ENCODE peak calls at places on chromosome 3, in eight cellular contexts. One of them, this sample, is unnamed. For H3K27me3, the result is how much of the 10 kb centered on the place peaks cover.

GRCh38 chr3:22795917-22796316 is 407.2 kb upstream of the UBE2E2 start:
- DNase-seq in thoracic aorta: no peak
- DNase-seq in CD8-positive, alpha-beta T cell: no peak
- DNase-seq in heart left ventricle: no peak
- DNase-seq in AG04450: no peak
- DNase-seq in CD4-positive, alpha-beta T cell: no peak
- DNase-seq in prostate gland: no peak
- DNase-seq in upper lobe of right lung: no peak
- DNase-seq in this sample: no peak

GRCh38 chr3:185537369-185537970 is 14.9 kb downstream of the LIPH start:
- DNase-seq in CD4-positive, alpha-beta T cell: no peak
- DNase-seq in prostate gland: peak
- DNase-seq in thoracic aorta: peak
- DNase-seq in upper lobe of right lung: no peak
- DNase-seq in CD8-positive, alpha-beta T cell: no peak
- DNase-seq in heart left ventricle: peak
- DNase-seq in AG04450: no peak
- DNase-seq in this sample: peak

GRCh38 chr3:170869240-170869592 is 779 bp downstream of the RPL22L1 start:
- DNase-seq in upper lobe of right lung: no peak
- DNase-seq in prostate gland: no peak
- DNase-seq in CD4-positive, alpha-beta T cell: no peak
- DNase-seq in CD8-positive, alpha-beta T cell: no peak
- DNase-seq in heart left ventricle: no peak
- DNase-seq in thoracic aorta: no peak
- DNase-seq in AG04450: no peak
- DNase-seq in this sample: no peak

GRCh38 chr3:154378311-154378710 is 51.7 kb downstream of the GPR149 start:
- DNase-seq in heart left ventricle: no peak
- DNase-seq in upper lobe of right lung: no peak
- DNase-seq in CD4-positive, alpha-beta T cell: no peak
- DNase-seq in CD8-positive, alpha-beta T cell: no peak
- DNase-seq in AG04450: no peak
- DNase-seq in thoracic aorta: no peak
- DNase-seq in prostate gland: no peak
- DNase-seq in this sample: no peak

GRCh38 chr3:177606891-177607290 is 409.6 kb upstream of the TBL1XR1 start:
- DNase-seq in AG04450: no peak
- DNase-seq in CD4-positive, alpha-beta T cell: no peak
- DNase-seq in thoracic aorta: no peak
- DNase-seq in upper lobe of right lung: no peak
- DNase-seq in CD8-positive, alpha-beta T cell: no peak
- DNase-seq in heart left ventricle: no peak
- DNase-seq in prostate gland: no peak
- DNase-seq in this sample: peak

GRCh38 chr3:124845406-124845805 is 41.8 kb downstream of the ITGB5 start:
- DNase-seq in prostate gland: no peak
- DNase-seq in AG04450: no peak
- DNase-seq in heart left ventricle: peak
- DNase-seq in CD4-positive, alpha-beta T cell: no peak
- DNase-seq in thoracic aorta: no peak
- DNase-seq in CD8-positive, alpha-beta T cell: no peak
- DNase-seq in upper lobe of right lung: no peak
- DNase-seq in this sample: peak

GRCh38 chr3:40971191-40972168 is 227.8 kb upstream of the CTNNB1 start:
- DNase-seq in AG04450: peak
- DNase-seq in thoracic aorta: peak
- DNase-seq in prostate gland: peak
- DNase-seq in heart left ventricle: peak
- DNase-seq in CD8-positive, alpha-beta T cell: no peak
- DNase-seq in CD4-positive, alpha-beta T cell: no peak
- DNase-seq in upper lobe of right lung: peak
- DNase-seq in this sample: peak

GRCh38 chr3:14124223-14124614 is 451 bp downstream of the CHCHD4 start:
- DNase-seq in upper lobe of right lung: peak
- DNase-seq in CD8-positive, alpha-beta T cell: peak
- DNase-seq in thoracic aorta: no peak
- DNase-seq in prostate gland: no peak
- DNase-seq in AG04450: no peak
- DNase-seq in CD4-positive, alpha-beta T cell: peak
- DNase-seq in heart left ventricle: peak
- DNase-seq in this sample: no peak

GRCh38 chr3:189003410-189003809 is 168.4 kb upstream of the TPRG1 start:
- DNase-seq in heart left ventricle: no peak
- DNase-seq in CD4-positive, alpha-beta T cell: no peak
- DNase-seq in CD8-positive, alpha-beta T cell: no peak
- DNase-seq in upper lobe of right lung: no peak
- DNase-seq in thoracic aorta: no peak
- DNase-seq in prostate gland: no peak
- DNase-seq in AG04450: no peak
- DNase-seq in this sample: no peak

GRCh38 chr3:40223856-40224255 is 85.7 kb upstream of the EIF1B start:
- DNase-seq in upper lobe of right lung: no peak
- DNase-seq in heart left ventricle: no peak
- DNase-seq in prostate gland: no peak
- DNase-seq in CD4-positive, alpha-beta T cell: no peak
- DNase-seq in AG04450: no peak
- DNase-seq in thoracic aorta: no peak
- DNase-seq in CD8-positive, alpha-beta T cell: no peak
- DNase-seq in this sample: no peak

GRCh38 chr3:9669720-9670432 is 20.6 kb downstream of the MTMR14 start:
- DNase-seq in thoracic aorta: no peak
- DNase-seq in upper lobe of right lung: no peak
- DNase-seq in CD4-positive, alpha-beta T cell: no peak
- DNase-seq in AG04450: no peak
- DNase-seq in prostate gland: no peak
- DNase-seq in heart left ventricle: peak
- DNase-seq in CD8-positive, alpha-beta T cell: no peak
- DNase-seq in this sample: no peak

GRCh38 chr3:138861755-138862333 is 27.1 kb upstream of the PIK3CB start:
- DNase-seq in prostate gland: no peak
- DNase-seq in CD4-positive, alpha-beta T cell: no peak
- DNase-seq in thoracic aorta: no peak
- DNase-seq in AG04450: no peak
- DNase-seq in heart left ventricle: no peak
- DNase-seq in upper lobe of right lung: no peak
- DNase-seq in CD8-positive, alpha-beta T cell: no peak
- DNase-seq in this sample: no peak

GRCh38 chr3:56681963-56682457 is 1.1 kb downstream of the TASOR start:
- DNase-seq in upper lobe of right lung: no peak
- DNase-seq in CD8-positive, alpha-beta T cell: no peak
- DNase-seq in prostate gland: no peak
- DNase-seq in CD4-positive, alpha-beta T cell: no peak
- DNase-seq in thoracic aorta: no peak
- DNase-seq in AG04450: no peak
- DNase-seq in heart left ventricle: no peak
- DNase-seq in this sample: no peak

GRCh38 chr3:132230156-132231000 is 86.8 kb upstream of the ACP3 start:
- DNase-seq in upper lobe of right lung: no peak
- DNase-seq in heart left ventricle: no peak
- DNase-seq in prostate gland: no peak
- DNase-seq in AG04450: no peak
- DNase-seq in CD4-positive, alpha-beta T cell: no peak
- DNase-seq in thoracic aorta: no peak
- DNase-seq in CD8-positive, alpha-beta T cell: no peak
- DNase-seq in this sample: no peak

GRCh38 chr3:31250116-31250813 is 282.5 kb upstream of the STT3B start:
- DNase-seq in CD8-positive, alpha-beta T cell: no peak
- DNase-seq in upper lobe of right lung: no peak
- DNase-seq in thoracic aorta: no peak
- DNase-seq in prostate gland: no peak
- DNase-seq in AG04450: no peak
- DNase-seq in heart left ventricle: no peak
- DNase-seq in CD4-positive, alpha-beta T cell: no peak
- DNase-seq in this sample: peak

GRCh38 chr3:37662708-37663107 is 199.0 kb upstream of the CTDSPL start:
- DNase-seq in upper lobe of right lung: no peak
- DNase-seq in prostate gland: no peak
- DNase-seq in thoracic aorta: no peak
- DNase-seq in AG04450: no peak
- DNase-seq in CD4-positive, alpha-beta T cell: no peak
- DNase-seq in CD8-positive, alpha-beta T cell: no peak
- DNase-seq in heart left ventricle: no peak
- DNase-seq in this sample: no peak

GRCh38 chr3:136893848-136894443 is 31.9 kb downstream of the NCK1 start:
- DNase-seq in thoracic aorta: no peak
- DNase-seq in CD4-positive, alpha-beta T cell: no peak
- DNase-seq in prostate gland: no peak
- DNase-seq in CD8-positive, alpha-beta T cell: no peak
- DNase-seq in heart left ventricle: no peak
- DNase-seq in upper lobe of right lung: no peak
- DNase-seq in AG04450: peak
- DNase-seq in this sample: peak

GRCh38 chr3:191070201-191070600 is 128.8 kb upstream of the OSTN start:
- DNase-seq in upper lobe of right lung: no peak
- DNase-seq in heart left ventricle: no peak
- DNase-seq in prostate gland: no peak
- DNase-seq in thoracic aorta: no peak
- DNase-seq in CD8-positive, alpha-beta T cell: no peak
- DNase-seq in CD4-positive, alpha-beta T cell: no peak
- DNase-seq in AG04450: peak
- DNase-seq in this sample: peak

GRCh38 chr3:14152233-14152962 is 26.0 kb downstream of the XPC start:
- DNase-seq in heart left ventricle: peak
- DNase-seq in CD8-positive, alpha-beta T cell: peak
- DNase-seq in AG04450: no peak
- DNase-seq in upper lobe of right lung: no peak
- DNase-seq in prostate gland: no peak
- DNase-seq in thoracic aorta: no peak
- DNase-seq in CD4-positive, alpha-beta T cell: no peak
- DNase-seq in this sample: no peak

GRCh38 chr3:13547591-13548371 is 1.1 kb upstream of the FBLN2 start:
- DNase-seq in prostate gland: no peak
- DNase-seq in thoracic aorta: no peak
- DNase-seq in heart left ventricle: no peak
- DNase-seq in CD8-positive, alpha-beta T cell: no peak
- DNase-seq in CD4-positive, alpha-beta T cell: no peak
- DNase-seq in upper lobe of right lung: no peak
- DNase-seq in AG04450: no peak
- DNase-seq in this sample: peak

GRCh38 chr3:174495928-174496327 is 363.2 kb upstream of the NAALADL2 start:
- DNase-seq in AG04450: no peak
- DNase-seq in CD4-positive, alpha-beta T cell: no peak
- DNase-seq in upper lobe of right lung: no peak
- DNase-seq in prostate gland: no peak
- DNase-seq in heart left ventricle: no peak
- DNase-seq in CD8-positive, alpha-beta T cell: no peak
- DNase-seq in thoracic aorta: no peak
- DNase-seq in this sample: no peak

GRCh38 chr3:128285042-128285924 is 132.0 kb downstream of the EEFSEC start:
- DNase-seq in CD4-positive, alpha-beta T cell: no peak
- DNase-seq in AG04450: no peak
- DNase-seq in prostate gland: no peak
- DNase-seq in thoracic aorta: no peak
- DNase-seq in CD8-positive, alpha-beta T cell: no peak
- DNase-seq in upper lobe of right lung: peak
- DNase-seq in heart left ventricle: no peak
- DNase-seq in this sample: no peak

GRCh38 chr3:15223684-15224575 is 17.9 kb downstream of the CAPN7 start:
- DNase-seq in CD8-positive, alpha-beta T cell: no peak
- DNase-seq in AG04450: no peak
- DNase-seq in prostate gland: no peak
- DNase-seq in thoracic aorta: no peak
- DNase-seq in CD4-positive, alpha-beta T cell: no peak
- DNase-seq in upper lobe of right lung: no peak
- DNase-seq in heart left ventricle: no peak
- DNase-seq in this sample: peak
- H3K27me3 ChIP-seq in CD8-positive, alpha-beta T cell: under half
- H3K27me3 ChIP-seq in AG04450: under half
- H3K27me3 ChIP-seq in prostate gland: under half
- H3K27me3 ChIP-seq in thoracic aorta: under half
- H3K27me3 ChIP-seq in CD4-positive, alpha-beta T cell: under half
- H3K27me3 ChIP-seq in upper lobe of right lung: under half
- H3K27me3 ChIP-seq in heart left ventricle: under half
- H3K27me3 ChIP-seq in this sample: under half

GRCh38 chr3:36597422-36597821 is 166.9 kb downstream of the DCLK3 start:
- DNase-seq in AG04450: no peak
- DNase-seq in upper lobe of right lung: no peak
- DNase-seq in CD8-positive, alpha-beta T cell: no peak
- DNase-seq in CD4-positive, alpha-beta T cell: no peak
- DNase-seq in prostate gland: no peak
- DNase-seq in heart left ventricle: no peak
- DNase-seq in thoracic aorta: no peak
- DNase-seq in this sample: peak

GRCh38 chr3:36595531-36595930 is 168.8 kb downstream of the DCLK3 start:
- DNase-seq in heart left ventricle: no peak
- DNase-seq in upper lobe of right lung: no peak
- DNase-seq in AG04450: no peak
- DNase-seq in prostate gland: no peak
- DNase-seq in CD8-positive, alpha-beta T cell: no peak
- DNase-seq in thoracic aorta: no peak
- DNase-seq in CD4-positive, alpha-beta T cell: no peak
- DNase-seq in this sample: no peak

GRCh38 chr3:36596411-36596810 is 167.9 kb downstream of the DCLK3 start:
- DNase-seq in AG04450: no peak
- DNase-seq in CD8-positive, alpha-beta T cell: no peak
- DNase-seq in heart left ventricle: no peak
- DNase-seq in upper lobe of right lung: no peak
- DNase-seq in prostate gland: no peak
- DNase-seq in thoracic aorta: no peak
- DNase-seq in CD4-positive, alpha-beta T cell: no peak
- DNase-seq in this sample: no peak

GRCh38 chr3:36591959-36592358 is 172.4 kb downstream of the DCLK3 start:
- DNase-seq in heart left ventricle: no peak
- DNase-seq in prostate gland: no peak
- DNase-seq in upper lobe of right lung: no peak
- DNase-seq in CD8-positive, alpha-beta T cell: no peak
- DNase-seq in thoracic aorta: no peak
- DNase-seq in AG04450: no peak
- DNase-seq in CD4-positive, alpha-beta T cell: no peak
- DNase-seq in this sample: peak
- TF ChIP-seq CTCF in heart left ventricle: no peak
- TF ChIP-seq CTCF in prostate gland: no peak
- TF ChIP-seq CTCF in upper lobe of right lung: no peak
- TF ChIP-seq CTCF in CD8-positive, alpha-beta T cell: no peak
- TF ChIP-seq CTCF in thoracic aorta: no peak
- TF ChIP-seq CTCF in AG04450: peak
- TF ChIP-seq CTCF in CD4-positive, alpha-beta T cell: no peak
- TF ChIP-seq CTCF in this sample: peak

GRCh38 chr3:151630035-151630434 is 103.7 kb upstream of the AADACL2 start:
- DNase-seq in heart left ventricle: no peak
- DNase-seq in CD8-positive, alpha-beta T cell: no peak
- DNase-seq in CD4-positive, alpha-beta T cell: no peak
- DNase-seq in thoracic aorta: no peak
- DNase-seq in AG04450: no peak
- DNase-seq in upper lobe of right lung: no peak
- DNase-seq in prostate gland: no peak
- DNase-seq in this sample: no peak
- H3K27ac ChIP-seq in heart left ventricle: no peak
- H3K27ac ChIP-seq in CD8-positive, alpha-beta T cell: no peak
- H3K27ac ChIP-seq in CD4-positive, alpha-beta T cell: no peak
- H3K27ac ChIP-seq in thoracic aorta: no peak
- H3K27ac ChIP-seq in AG04450: no peak
- H3K27ac ChIP-seq in upper lobe of right lung: no peak
- H3K27ac ChIP-seq in prostate gland: no peak
- H3K27ac ChIP-seq in this sample: no peak

DNA sequence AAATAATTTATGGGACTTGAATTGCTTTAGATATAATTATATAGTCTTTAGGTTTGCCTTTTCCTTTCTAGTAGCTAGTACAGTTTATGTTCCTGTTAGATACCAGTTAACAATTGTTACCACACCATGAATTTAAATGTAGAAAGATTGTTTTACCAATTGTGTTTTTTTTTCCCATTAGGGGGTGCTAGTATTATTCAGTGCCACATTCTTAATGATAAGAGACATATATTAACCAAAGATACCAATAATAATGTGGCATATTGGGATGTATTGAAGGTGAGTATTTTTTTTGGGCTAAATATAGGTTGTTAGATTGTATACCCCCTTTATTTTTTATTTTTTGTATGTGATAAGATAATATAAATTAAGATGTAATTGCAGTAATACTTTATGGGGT is 27.7 kb downstream of the WDR48 start:
- DNase-seq in CD4-positive, alpha-beta T cell: no peak
- DNase-seq in heart left ventricle: no peak
- DNase-seq in thoracic aorta: no peak
- DNase-seq in CD8-positive, alpha-beta T cell: no peak
- DNase-seq in AG04450: no peak
- DNase-seq in upper lobe of right lung: no peak
- DNase-seq in prostate gland: no peak
- DNase-seq in this sample: no peak
- H3K27me3 ChIP-seq in CD4-positive, alpha-beta T cell: under half
- H3K27me3 ChIP-seq in heart left ventricle: under half
- H3K27me3 ChIP-seq in thoracic aorta: under half
- H3K27me3 ChIP-seq in CD8-positive, alpha-beta T cell: under half
- H3K27me3 ChIP-seq in AG04450: under half
- H3K27me3 ChIP-seq in upper lobe of right lung: under half
- H3K27me3 ChIP-seq in prostate gland: under half
- H3K27me3 ChIP-seq in this sample: under half